ENCODE peak calls at places on chromosomes 5 and 9, in five cellular contexts. I, U, N, Y and F are unnamed samples.

GRCh38 chr5:27784317-27784716 is 745.9 kb upstream of the CDH9 start:
- DNase-seq in I (no peak), U (no peak), N (no peak), Y (no peak), F (no peak)

GRCh38 chr5:122169350-122170103 is 40.2 kb downstream of the ZNF474 start:
- DNase-seq in I (no peak), U (no peak), N (no peak), Y (no peak), F (no peak)

GRCh38 chr5:112367400-112367799 is 51.7 kb downstream of the EPB41L4A start:
- DNase-seq in I (no peak), U (no peak), N (no peak), Y (no peak), F (no peak)

GRCh38 chr9:89444212-89444611 is 53.7 kb downstream of the SEMA4D start:
- DNase-seq in I (no peak), U (no peak), N (no peak), Y (no peak), F (no peak)

GRCh38 chr9:8437878-8438277 is 638.3 kb upstream of the DMAC1 start:
- DNase-seq in I (no peak), U (no peak), N (peak; percentile 41), Y (no peak), F (no peak)

GRCh38 chr9:70679845-70680244 is 265.4 kb upstream of the KLF9 start:
- DNase-seq in I (no peak), U (no peak), N (no peak), Y (peak; percentile 72), F (no peak)

GRCh38 chr9:104836235-104836634 is 72.3 kb downstream of the NIPSNAP3B start:
- DNase-seq in I (no peak), U (peak; percentile 50), N (no peak), Y (peak; percentile 11), F (no peak)

GRCh38 chr5:143977891-143978448 is 166.0 kb downstream of the HMHB1 start:
- DNase-seq in I (no peak), U (no peak), N (peak; percentile 25), Y (peak; percentile 33), F (no peak)